ENCODE peak calls at places on chromosome 5, in five cellular contexts. O is A549; I is naive thymus-derived CD4-positive, alpha-beta T cell; Y is SK-N-SH; T is right lobe of liver. W is an unnamed sample.
A peak's percentile ranks its signal among the peaks of the same experiment; 100 is the strongest.

GRCh38 chr5:14445581-14446290 is 135.9 kb upstream of the OTULINL start:
- DNase-seq in I (no peak), O (no peak), Y (peak; percentile 51), T (no peak), W (no peak)

GRCh38 chr5:62139741-62140140 is 166.3 kb upstream of the KIF2A start:
- DNase-seq in Y (no peak), I (no peak), O (no peak), T (no peak), W (no peak)

GRCh38 chr5:31598640-31599611 is 40.0 kb upstream of the PDZD2 start:
- DNase-seq in O (no peak), T (no peak), Y (no peak), I (no peak), W (no peak)

GRCh38 chr5:118301696-118302095 is 686.7 kb downstream of the DTWD2 start:
- DNase-seq in T (no peak), I (no peak), O (no peak), Y (no peak), W (no peak)

GRCh38 chr5:152270117-152270516 is 135.0 kb downstream of the NMUR2 start:
- DNase-seq in Y (no peak), T (no peak), I (no peak), O (no peak), W (no peak)

GRCh38 chr5:10768304-10768899 is 7.4 kb upstream of the DAP start:
- DNase-seq in T (no peak), I (no peak), O (no peak), Y (no peak), W (no peak)

GRCh38 chr5:91381774-91382492 is 1.2 kb downstream of the ARRDC3 start:
- DNase-seq in Y (peak; percentile 69), O (peak; percentile 65), T (peak; percentile 76), I (peak; percentile 78), W (peak; percentile 82)

GRCh38 chr5:107652839-107653607 is 17.7 kb downstream of the EFNA5 start:
- DNase-seq in I (no peak), O (no peak), Y (no peak), T (no peak), W (no peak)

GRCh38 chr5:176692326-176692725 is 45.0 kb downstream of the TSPAN17 start:
- DNase-seq in I (no peak), Y (no peak), T (no peak), O (no peak), W (no peak)

GRCh38 chr5:57416246-57416996 is 66.2 kb downstream of the ACTBL2 start:
- DNase-seq in T (no peak), O (no peak), I (no peak), Y (peak; percentile 74), W (peak; percentile 24)

GRCh38 chr5:160649304-160649703 is 202.7 kb downstream of the ATP10B start:
- DNase-seq in T (no peak), Y (peak; percentile 6), O (no peak), I (no peak), W (peak; percentile 9)

DNA sequence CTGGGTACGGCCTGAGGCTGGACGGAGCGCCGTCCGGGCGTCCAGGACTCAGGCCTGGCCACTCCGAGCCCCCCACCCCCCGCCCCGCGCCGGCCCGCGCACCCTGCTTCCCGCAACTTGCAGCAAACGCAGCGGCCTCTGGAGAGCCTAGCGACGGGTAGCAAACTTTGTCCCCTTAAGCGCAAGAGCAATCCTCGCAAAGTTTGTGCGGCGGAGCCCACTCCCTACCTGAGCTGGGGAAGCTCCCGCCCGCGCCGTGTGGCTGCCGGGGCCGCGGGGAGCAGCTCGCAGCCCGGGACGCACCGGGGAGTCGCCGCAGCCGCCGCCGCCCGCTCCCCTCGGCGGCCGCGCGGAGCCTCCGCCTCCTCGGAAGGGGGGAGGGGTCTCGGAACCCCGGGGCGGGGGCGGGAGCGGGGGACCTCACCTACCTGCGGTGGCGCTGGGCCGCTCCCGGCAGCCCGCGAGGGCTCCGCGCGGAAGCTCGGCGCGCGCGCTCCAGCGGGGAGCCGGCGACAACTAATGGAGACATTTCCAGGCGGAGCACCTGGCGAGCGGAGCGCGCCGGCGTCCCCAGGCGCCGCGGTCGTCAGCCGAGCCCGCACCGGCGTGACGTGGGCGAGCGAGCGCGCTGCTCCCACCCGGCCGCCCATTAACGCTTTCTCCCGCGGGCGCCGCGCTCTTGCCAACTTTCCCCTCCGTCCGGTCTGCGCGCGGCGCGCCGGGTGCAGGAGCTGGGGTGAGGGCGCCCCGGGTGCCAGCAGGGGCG is 4.1 kb upstream of the IRX4 start:
- DNase-seq in O (no peak), Y (no peak), T (no peak), I (no peak), W (no peak)
- H3K4me3 ChIP-seq in O (peak overlapping the region; percentile 32), Y (no peak overlapping the region), T (no peak overlapping the region), I (no peak overlapping the region), W (no peak overlapping the region)

GRCh38 chr5:139023276-139023675 is 148.1 kb upstream of the LRRTM2 start:
- DNase-seq in I (no peak), O (no peak), T (no peak), Y (no peak), W (no peak)

GRCh38 chr5:139017624-139018023 is 142.5 kb upstream of the LRRTM2 start:
- DNase-seq in Y (peak; percentile 16), T (no peak), I (no peak), O (no peak), W (no peak)

GRCh38 chr5:139022528-139022927 is 147.4 kb upstream of the LRRTM2 start:
- DNase-seq in I (no peak), Y (no peak), O (no peak), T (no peak), W (no peak)

GRCh38 chr5:139021346-139021745 is 146.2 kb upstream of the LRRTM2 start:
- DNase-seq in T (no peak), I (no peak), O (no peak), Y (no peak), W (no peak)

DNA sequence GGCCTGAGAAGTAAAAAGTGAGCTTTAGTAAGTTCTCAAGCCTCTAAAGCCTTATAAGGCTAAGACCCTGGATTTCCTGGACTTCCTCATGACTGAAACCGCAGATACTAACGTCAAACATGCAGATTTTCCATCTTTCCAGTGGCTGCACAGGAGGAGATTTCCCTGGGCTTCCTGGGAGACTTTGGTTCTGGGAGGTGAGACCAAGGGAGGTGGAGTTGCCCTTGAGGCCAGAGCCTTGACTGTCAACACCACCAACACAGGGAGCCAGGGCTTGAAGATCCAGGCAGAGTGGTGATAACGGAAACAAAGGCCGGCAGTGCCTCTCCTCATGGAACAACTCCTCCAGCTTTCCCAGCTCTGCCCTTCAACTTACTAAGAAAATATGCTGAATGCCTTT is 144.7 kb upstream of the LRRTM2 start:
- DNase-seq in T (no peak), O (no peak), I (no peak), Y (no peak), W (no peak)
- H3K4me3 ChIP-seq in T (no peak overlapping the region), O (no peak overlapping the region), I (no peak overlapping the region), Y (no peak overlapping the region), W (no peak overlapping the region)

GRCh38 chr5:151023651-151024050 is 3.3 kb downstream of the GPX3 start:
- DNase-seq in I (no peak), Y (no peak), T (no peak), O (no peak), W (no peak)
- H3K4me3 ChIP-seq in I (no peak overlapping the region), Y (no peak overlapping the region), T (no peak overlapping the region), O (no peak overlapping the region), W (no peak overlapping the region)

DNA sequence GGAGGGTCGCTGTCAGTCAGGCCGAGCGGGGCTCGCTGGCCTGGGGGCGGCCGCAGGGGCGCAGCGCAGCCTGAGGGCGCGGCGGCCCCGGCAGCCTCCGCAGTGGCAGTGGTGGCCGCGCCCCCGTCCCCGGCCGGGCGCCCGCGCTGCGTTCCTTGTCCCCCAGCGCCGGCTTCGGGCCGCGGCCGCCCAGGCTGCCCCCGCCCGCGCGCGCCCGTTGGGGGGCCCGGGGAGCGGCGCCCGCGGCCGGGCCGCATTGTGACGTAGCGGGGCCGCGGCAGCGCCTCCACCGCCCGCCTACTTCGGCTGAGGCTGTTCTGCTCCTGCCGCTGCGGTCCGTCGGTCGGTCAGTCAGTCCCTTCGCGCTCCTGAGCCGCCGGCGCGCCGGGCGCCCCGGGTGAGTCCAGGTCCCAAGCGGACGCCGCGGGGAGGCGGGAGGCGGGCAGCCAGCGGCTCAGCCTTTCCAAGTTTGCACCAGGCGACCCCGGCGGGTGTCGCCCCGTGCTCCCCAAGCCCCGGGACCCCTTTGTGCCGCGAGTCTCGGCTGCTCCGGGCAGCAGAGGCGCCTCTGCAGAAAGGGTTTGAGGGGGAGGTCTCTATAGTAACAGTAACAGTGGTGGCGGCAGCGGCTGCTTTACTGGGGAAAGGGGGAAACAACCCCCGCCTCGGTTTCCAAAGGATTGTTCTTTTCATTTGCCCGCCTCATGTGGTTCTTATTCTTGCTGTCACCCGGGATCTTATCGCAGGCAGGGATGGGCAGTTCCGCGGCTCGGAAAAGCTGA is at the start of gene SNCAIP:
- DNase-seq in I (no peak), T (peak; percentile 50), O (peak; percentile 10), Y (peak; percentile 81), W (peak; percentile 42)
- H3K4me3 ChIP-seq in I (no peak within 1 kb of the TSS), T (peak within 1 kb of the TSS; percentile 25), O (peak within 1 kb of the TSS; percentile 53), Y (peak within 1 kb of the TSS; percentile 56), W (peak within 1 kb of the TSS; percentile 58)

GRCh38 chr5:40842351-40842750 is 1.2 kb downstream of the CARD6 start:
- DNase-seq in Y (no peak), O (peak; percentile 31), I (no peak), T (no peak), W (no peak)
- H3K4me3 ChIP-seq in Y (no peak overlapping the region), O (peak overlapping the region; percentile 51), I (peak overlapping the region; percentile 57), T (peak overlapping the region; percentile 6), W (no peak overlapping the region)

GRCh38 chr5:172003750-172004149 is 2.7 kb downstream of the FBXW11 start:
- DNase-seq in I (no peak), T (no peak), Y (no peak), O (no peak), W (no peak)

GRCh38 chr5:172005708-172006377 is 595 bp downstream of the FBXW11 start:
- DNase-seq in O (peak; percentile 28), T (peak; percentile 51), I (peak; percentile 10), Y (peak; percentile 75), W (peak; percentile 26)

GRCh38 chr5:172002310-172002709 is 4.1 kb downstream of the FBXW11 start:
- DNase-seq in I (no peak), T (no peak), Y (peak; percentile 50), O (peak; percentile 36), W (no peak)

GRCh38 chr5:172004824-172005237 is 1.6 kb downstream of the FBXW11 start:
- DNase-seq in Y (no peak), T (no peak), I (no peak), O (no peak), W (no peak)

DNA sequence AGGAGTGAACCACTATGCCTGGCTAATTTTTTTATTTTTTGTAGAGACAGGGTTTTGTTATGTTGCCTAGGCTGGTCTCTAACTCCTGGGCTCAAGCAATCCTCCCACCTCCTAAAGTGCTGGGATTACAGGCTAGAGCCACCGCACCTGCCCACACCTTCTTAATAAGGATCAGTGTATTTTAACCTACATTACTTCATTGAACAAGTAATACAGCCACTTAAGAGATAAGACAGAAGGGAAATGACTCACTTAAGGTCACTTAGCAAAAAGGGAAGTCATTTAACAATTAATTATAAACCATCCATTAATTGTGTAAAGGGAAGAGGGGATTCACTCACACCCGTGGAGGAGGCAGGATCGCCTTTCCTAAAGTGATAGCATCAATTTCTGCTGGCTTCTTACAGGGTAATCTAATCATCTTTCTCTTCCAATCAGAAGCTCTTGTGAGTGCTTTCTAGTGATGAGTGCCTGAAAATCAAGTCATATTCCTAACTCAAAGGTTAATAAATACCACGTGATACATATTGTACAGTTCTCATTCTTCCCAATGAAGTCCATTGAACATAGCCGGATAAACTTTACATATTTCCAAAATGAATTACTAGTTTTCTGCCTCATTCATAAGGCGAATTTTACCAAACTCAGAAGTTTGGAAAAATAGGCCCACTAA is 3.5 kb downstream of the FBXW11 start:
- DNase-seq in I (no peak), T (no peak), Y (peak; percentile 14), O (no peak), W (peak; percentile 70)
- H3K4me3 ChIP-seq in I (no peak overlapping the region), T (no peak overlapping the region), Y (no peak overlapping the region), O (no peak overlapping the region), W (no peak overlapping the region)